ENCODE peak calls at places on chromosomes 7 and 10, in ten cellular contexts. One of them, this sample, is unnamed.
A peak's percentile ranks its signal among the peaks of the same experiment; 100 is the strongest.

GRCh38 chr10:114289096-114289436 is 50.0 kb downstream of the VWA2 start:
- DNase-seq in GM12892: no peak
- DNase-seq in kidney epithelial cell: no peak
- DNase-seq in naive thymus-derived CD8-positive, alpha-beta T cell: no peak
- DNase-seq in NCI-H460: no peak
- DNase-seq in HuH-7.5: no peak
- DNase-seq in Ammon's horn: no peak
- DNase-seq in KG1: no peak
- DNase-seq in left ventricle myocardium inferior: no peak
- DNase-seq in AG04450: no peak
- DNase-seq in this sample: no peak

GRCh38 chr7:149856-150636 is 42.3 kb upstream of the FAM20C start:
- DNase-seq in KG1: no peak
- DNase-seq in left ventricle myocardium inferior: peak; percentile 52
- DNase-seq in kidney epithelial cell: no peak
- DNase-seq in AG04450: no peak
- DNase-seq in GM12892: no peak
- DNase-seq in naive thymus-derived CD8-positive, alpha-beta T cell: no peak
- DNase-seq in HuH-7.5: no peak
- DNase-seq in Ammon's horn: peak; percentile 57
- DNase-seq in NCI-H460: no peak
- DNase-seq in this sample: no peak

GRCh38 chr7:117323877-117324699 is 1.2 kb upstream of the WNT2 start:
- DNase-seq in NCI-H460: no peak
- DNase-seq in HuH-7.5: no peak
- DNase-seq in Ammon's horn: no peak
- DNase-seq in left ventricle myocardium inferior: peak; percentile 41
- DNase-seq in naive thymus-derived CD8-positive, alpha-beta T cell: no peak
- DNase-seq in KG1: no peak
- DNase-seq in GM12892: no peak
- DNase-seq in AG04450: peak; percentile 56
- DNase-seq in kidney epithelial cell: no peak
- DNase-seq in this sample: no peak

GRCh38 chr10:104028146-104028545 is 57.5 kb downstream of the COL17A1 start:
- DNase-seq in naive thymus-derived CD8-positive, alpha-beta T cell: no peak
- DNase-seq in left ventricle myocardium inferior: no peak
- DNase-seq in kidney epithelial cell: no peak
- DNase-seq in AG04450: no peak
- DNase-seq in KG1: no peak
- DNase-seq in GM12892: no peak
- DNase-seq in NCI-H460: peak; percentile 40
- DNase-seq in Ammon's horn: peak; percentile 86
- DNase-seq in HuH-7.5: no peak
- DNase-seq in this sample: no peak

GRCh38 chr10:121340176-121340850 is 257.9 kb downstream of the FGFR2 start:
- DNase-seq in HuH-7.5: no peak
- DNase-seq in kidney epithelial cell: no peak
- DNase-seq in GM12892: no peak
- DNase-seq in NCI-H460: no peak
- DNase-seq in KG1: no peak
- DNase-seq in AG04450: no peak
- DNase-seq in left ventricle myocardium inferior: no peak
- DNase-seq in naive thymus-derived CD8-positive, alpha-beta T cell: no peak
- DNase-seq in Ammon's horn: no peak
- DNase-seq in this sample: no peak

GRCh38 chr7:47720141-47720906 is 138.4 kb upstream of the TNS3 start:
- DNase-seq in naive thymus-derived CD8-positive, alpha-beta T cell: no peak
- DNase-seq in GM12892: no peak
- DNase-seq in Ammon's horn: no peak
- DNase-seq in AG04450: peak; percentile 69
- DNase-seq in HuH-7.5: no peak
- DNase-seq in KG1: no peak
- DNase-seq in kidney epithelial cell: no peak
- DNase-seq in left ventricle myocardium inferior: peak; percentile 56
- DNase-seq in NCI-H460: no peak
- DNase-seq in this sample: no peak

GRCh38 chr10:21919906-21920305 is 83.6 kb downstream of the DNAJC1 start:
- DNase-seq in left ventricle myocardium inferior: no peak
- DNase-seq in kidney epithelial cell: no peak
- DNase-seq in KG1: no peak
- DNase-seq in naive thymus-derived CD8-positive, alpha-beta T cell: no peak
- DNase-seq in GM12892: no peak
- DNase-seq in Ammon's horn: no peak
- DNase-seq in HuH-7.5: no peak
- DNase-seq in AG04450: no peak
- DNase-seq in NCI-H460: no peak
- DNase-seq in this sample: no peak

GRCh38 chr10:68271104-68271882 is 39.4 kb upstream of the ATOH7 start:
- DNase-seq in naive thymus-derived CD8-positive, alpha-beta T cell: no peak
- DNase-seq in left ventricle myocardium inferior: no peak
- DNase-seq in KG1: no peak
- DNase-seq in Ammon's horn: no peak
- DNase-seq in GM12892: no peak
- DNase-seq in kidney epithelial cell: no peak
- DNase-seq in AG04450: no peak
- DNase-seq in NCI-H460: no peak
- DNase-seq in HuH-7.5: no peak
- DNase-seq in this sample: no peak

GRCh38 chr7:69892790-69893189 is 294.5 kb downstream of the AUTS2 start:
- DNase-seq in HuH-7.5: no peak
- DNase-seq in GM12892: no peak
- DNase-seq in KG1: no peak
- DNase-seq in kidney epithelial cell: no peak
- DNase-seq in left ventricle myocardium inferior: no peak
- DNase-seq in NCI-H460: no peak
- DNase-seq in Ammon's horn: no peak
- DNase-seq in AG04450: no peak
- DNase-seq in naive thymus-derived CD8-positive, alpha-beta T cell: no peak
- DNase-seq in this sample: no peak

GRCh38 chr10:35498693-35499092 is 106.4 kb upstream of the GJD4 start:
- DNase-seq in KG1: no peak
- DNase-seq in GM12892: no peak
- DNase-seq in left ventricle myocardium inferior: no peak
- DNase-seq in AG04450: no peak
- DNase-seq in naive thymus-derived CD8-positive, alpha-beta T cell: no peak
- DNase-seq in NCI-H460: no peak
- DNase-seq in kidney epithelial cell: no peak
- DNase-seq in Ammon's horn: no peak
- DNase-seq in HuH-7.5: no peak
- DNase-seq in this sample: no peak

GRCh38 chr7:152664636-152665035 is 11.3 kb downstream of the XRCC2 start:
- DNase-seq in NCI-H460: no peak
- DNase-seq in KG1: no peak
- DNase-seq in AG04450: no peak
- DNase-seq in naive thymus-derived CD8-positive, alpha-beta T cell: no peak
- DNase-seq in left ventricle myocardium inferior: no peak
- DNase-seq in GM12892: no peak
- DNase-seq in Ammon's horn: no peak
- DNase-seq in kidney epithelial cell: no peak
- DNase-seq in HuH-7.5: no peak
- DNase-seq in this sample: peak; percentile 67

GRCh38 chr10:75652136-75652535 is 220.7 kb downstream of the LRMDA start:
- DNase-seq in Ammon's horn: no peak
- DNase-seq in GM12892: no peak
- DNase-seq in AG04450: no peak
- DNase-seq in HuH-7.5: no peak
- DNase-seq in kidney epithelial cell: no peak
- DNase-seq in NCI-H460: no peak
- DNase-seq in naive thymus-derived CD8-positive, alpha-beta T cell: no peak
- DNase-seq in KG1: no peak
- DNase-seq in left ventricle myocardium inferior: no peak
- DNase-seq in this sample: no peak

GRCh38 chr7:117169907-117170306 is 153.0 kb downstream of the WNT2 start:
- DNase-seq in GM12892: no peak
- DNase-seq in KG1: no peak
- DNase-seq in AG04450: no peak
- DNase-seq in HuH-7.5: no peak
- DNase-seq in Ammon's horn: no peak
- DNase-seq in left ventricle myocardium inferior: no peak
- DNase-seq in kidney epithelial cell: peak; percentile 31
- DNase-seq in NCI-H460: no peak
- DNase-seq in naive thymus-derived CD8-positive, alpha-beta T cell: no peak
- DNase-seq in this sample: peak; percentile 59

GRCh38 chr10:62045765-62046521 is 144.4 kb downstream of the ARID5B start:
- DNase-seq in KG1: peak; percentile 48
- DNase-seq in naive thymus-derived CD8-positive, alpha-beta T cell: no peak
- DNase-seq in left ventricle myocardium inferior: no peak
- DNase-seq in AG04450: peak; percentile 73
- DNase-seq in HuH-7.5: no peak
- DNase-seq in NCI-H460: no peak
- DNase-seq in GM12892: no peak
- DNase-seq in Ammon's horn: no peak
- DNase-seq in kidney epithelial cell: peak; percentile 72
- DNase-seq in this sample: peak; percentile 50

GRCh38 chr7:30727061-30727945 is 24.6 kb upstream of the INMT start:
- DNase-seq in NCI-H460: no peak
- DNase-seq in left ventricle myocardium inferior: no peak
- DNase-seq in KG1: peak; percentile 54
- DNase-seq in HuH-7.5: no peak
- DNase-seq in AG04450: no peak
- DNase-seq in GM12892: no peak
- DNase-seq in naive thymus-derived CD8-positive, alpha-beta T cell: peak; percentile 39
- DNase-seq in kidney epithelial cell: no peak
- DNase-seq in Ammon's horn: peak; percentile 43
- DNase-seq in this sample: no peak

GRCh38 chr10:93357680-93358079 is 124.5 kb downstream of the MYOF start:
- DNase-seq in naive thymus-derived CD8-positive, alpha-beta T cell: no peak
- DNase-seq in HuH-7.5: peak; percentile 39
- DNase-seq in Ammon's horn: peak; percentile 60
- DNase-seq in left ventricle myocardium inferior: no peak
- DNase-seq in KG1: no peak
- DNase-seq in AG04450: no peak
- DNase-seq in NCI-H460: peak; percentile 60
- DNase-seq in kidney epithelial cell: no peak
- DNase-seq in GM12892: no peak
- DNase-seq in this sample: no peak

GRCh38 chr10:60968504-60968903 is 24.5 kb upstream of the RHOBTB1 start:
- DNase-seq in AG04450: no peak
- DNase-seq in GM12892: no peak
- DNase-seq in kidney epithelial cell: no peak
- DNase-seq in left ventricle myocardium inferior: no peak
- DNase-seq in Ammon's horn: no peak
- DNase-seq in NCI-H460: no peak
- DNase-seq in naive thymus-derived CD8-positive, alpha-beta T cell: no peak
- DNase-seq in HuH-7.5: no peak
- DNase-seq in KG1: no peak
- DNase-seq in this sample: no peak

GRCh38 chr7:130070900-130071622 is 727 bp downstream of the KLHDC10 start:
- DNase-seq in AG04450: no peak
- DNase-seq in GM12892: no peak
- DNase-seq in left ventricle myocardium inferior: no peak
- DNase-seq in NCI-H460: no peak
- DNase-seq in kidney epithelial cell: no peak
- DNase-seq in HuH-7.5: no peak
- DNase-seq in KG1: no peak
- DNase-seq in naive thymus-derived CD8-positive, alpha-beta T cell: no peak
- DNase-seq in Ammon's horn: peak; percentile 8
- DNase-seq in this sample: no peak

GRCh38 chr7:127873151-127873550 is 158.1 kb downstream of the LRRC4 start:
- DNase-seq in HuH-7.5: no peak
- DNase-seq in AG04450: no peak
- DNase-seq in Ammon's horn: no peak
- DNase-seq in GM12892: no peak
- DNase-seq in naive thymus-derived CD8-positive, alpha-beta T cell: no peak
- DNase-seq in NCI-H460: no peak
- DNase-seq in KG1: no peak
- DNase-seq in kidney epithelial cell: no peak
- DNase-seq in left ventricle myocardium inferior: no peak
- DNase-seq in this sample: no peak

GRCh38 chr10:30491204-30491603 is 57.2 kb downstream of the MAP3K8 start:
- DNase-seq in AG04450: no peak
- DNase-seq in left ventricle myocardium inferior: no peak
- DNase-seq in GM12892: no peak
- DNase-seq in NCI-H460: no peak
- DNase-seq in kidney epithelial cell: no peak
- DNase-seq in naive thymus-derived CD8-positive, alpha-beta T cell: no peak
- DNase-seq in HuH-7.5: no peak
- DNase-seq in Ammon's horn: no peak
- DNase-seq in KG1: no peak
- DNase-seq in this sample: no peak

GRCh38 chr10:3886191-3886590 is 101.2 kb upstream of the KLF6 start:
- DNase-seq in HuH-7.5: peak; percentile 29
- DNase-seq in left ventricle myocardium inferior: peak; percentile 70
- DNase-seq in NCI-H460: no peak
- DNase-seq in kidney epithelial cell: no peak
- DNase-seq in Ammon's horn: no peak
- DNase-seq in naive thymus-derived CD8-positive, alpha-beta T cell: no peak
- DNase-seq in GM12892: no peak
- DNase-seq in KG1: no peak
- DNase-seq in AG04450: no peak
- DNase-seq in this sample: no peak

GRCh38 chr10:45181483-45181882 is 133.9 kb downstream of the OR13A1 start:
- DNase-seq in left ventricle myocardium inferior: no peak
- DNase-seq in NCI-H460: no peak
- DNase-seq in HuH-7.5: no peak
- DNase-seq in Ammon's horn: no peak
- DNase-seq in kidney epithelial cell: no peak
- DNase-seq in AG04450: no peak
- DNase-seq in KG1: no peak
- DNase-seq in GM12892: no peak
- DNase-seq in naive thymus-derived CD8-positive, alpha-beta T cell: no peak
- DNase-seq in this sample: no peak

GRCh38 chr7:1555046-1555812 is 776 bp downstream of the TMEM184A start:
- DNase-seq in left ventricle myocardium inferior: no peak
- DNase-seq in kidney epithelial cell: peak; percentile 82
- DNase-seq in AG04450: peak; percentile 43
- DNase-seq in KG1: no peak
- DNase-seq in GM12892: no peak
- DNase-seq in Ammon's horn: no peak
- DNase-seq in naive thymus-derived CD8-positive, alpha-beta T cell: no peak
- DNase-seq in NCI-H460: no peak
- DNase-seq in HuH-7.5: peak; percentile 99
- DNase-seq in this sample: no peak

GRCh38 chr7:90345548-90346319 is 782 bp upstream of the GTPBP10 start:
- DNase-seq in Ammon's horn: peak; percentile 51
- DNase-seq in HuH-7.5: no peak
- DNase-seq in kidney epithelial cell: no peak
- DNase-seq in GM12892: no peak
- DNase-seq in naive thymus-derived CD8-positive, alpha-beta T cell: no peak
- DNase-seq in KG1: peak; percentile 66
- DNase-seq in left ventricle myocardium inferior: no peak
- DNase-seq in NCI-H460: no peak
- DNase-seq in AG04450: no peak
- DNase-seq in this sample: no peak

GRCh38 chr7:16905300-16906044 is 23.7 kb upstream of the AGR3 start:
- DNase-seq in NCI-H460: no peak
- DNase-seq in HuH-7.5: no peak
- DNase-seq in naive thymus-derived CD8-positive, alpha-beta T cell: no peak
- DNase-seq in AG04450: peak; percentile 52
- DNase-seq in left ventricle myocardium inferior: no peak
- DNase-seq in kidney epithelial cell: no peak
- DNase-seq in Ammon's horn: no peak
- DNase-seq in KG1: no peak
- DNase-seq in GM12892: no peak
- DNase-seq in this sample: no peak

GRCh38 chr7:1854521-1855395 is 184.7 kb downstream of the ELFN1 start:
- DNase-seq in kidney epithelial cell: no peak
- DNase-seq in GM12892: no peak
- DNase-seq in AG04450: no peak
- DNase-seq in KG1: no peak
- DNase-seq in left ventricle myocardium inferior: peak; percentile 13
- DNase-seq in NCI-H460: no peak
- DNase-seq in naive thymus-derived CD8-positive, alpha-beta T cell: no peak
- DNase-seq in Ammon's horn: no peak
- DNase-seq in HuH-7.5: no peak
- DNase-seq in this sample: no peak

GRCh38 chr10:99658622-99659030 is 683 bp upstream of the ENTPD7 start:
- DNase-seq in left ventricle myocardium inferior: peak; percentile 31
- DNase-seq in KG1: no peak
- DNase-seq in GM12892: no peak
- DNase-seq in Ammon's horn: peak; percentile 14
- DNase-seq in naive thymus-derived CD8-positive, alpha-beta T cell: peak; percentile 34
- DNase-seq in AG04450: no peak
- DNase-seq in NCI-H460: peak; percentile 26
- DNase-seq in kidney epithelial cell: no peak
- DNase-seq in HuH-7.5: no peak
- DNase-seq in this sample: no peak

GRCh38 chr7:114409750-114410149 is 4.9 kb upstream of the FOXP2 start:
- DNase-seq in KG1: no peak
- DNase-seq in AG04450: no peak
- DNase-seq in NCI-H460: no peak
- DNase-seq in GM12892: no peak
- DNase-seq in left ventricle myocardium inferior: no peak
- DNase-seq in kidney epithelial cell: no peak
- DNase-seq in HuH-7.5: no peak
- DNase-seq in naive thymus-derived CD8-positive, alpha-beta T cell: no peak
- DNase-seq in Ammon's horn: no peak
- DNase-seq in this sample: no peak